ENCODE peak calls at places on chromosomes 11 and 22, in nine cellular contexts. One of them, this sample, is unnamed.

GRCh38 chr11:92702771-92703170 is 266.7 kb upstream of the MTNR1B start:
- DNase-seq in H9: no peak
- DNase-seq in GM23338: no peak
- DNase-seq in AG04450: no peak
- DNase-seq in progenitor cell of endocrine pancreas: no peak
- DNase-seq in GM13977: no peak
- DNase-seq in spleen: no peak
- DNase-seq in BJ: no peak
- DNase-seq in cardiac muscle cell: no peak
- DNase-seq in this sample: no peak

GRCh38 chr11:69365567-69365966 is 71.6 kb downstream of the MYEOV start:
- DNase-seq in BJ: no peak
- DNase-seq in H9: no peak
- DNase-seq in GM13977: no peak
- DNase-seq in AG04450: no peak
- DNase-seq in cardiac muscle cell: no peak
- DNase-seq in spleen: no peak
- DNase-seq in GM23338: no peak
- DNase-seq in progenitor cell of endocrine pancreas: no peak
- DNase-seq in this sample: no peak

GRCh38 chr11:99773646-99774045 is 752.9 kb downstream of the CNTN5 start:
- DNase-seq in progenitor cell of endocrine pancreas: no peak
- DNase-seq in cardiac muscle cell: no peak
- DNase-seq in BJ: no peak
- DNase-seq in GM13977: no peak
- DNase-seq in AG04450: no peak
- DNase-seq in spleen: no peak
- DNase-seq in GM23338: no peak
- DNase-seq in H9: no peak
- DNase-seq in this sample: no peak

GRCh38 chr11:8354622-8355417 is 91.1 kb upstream of the LMO1 start:
- DNase-seq in BJ: no peak
- DNase-seq in GM13977: peak; percentile 57
- DNase-seq in progenitor cell of endocrine pancreas: no peak
- DNase-seq in AG04450: no peak
- DNase-seq in GM23338: no peak
- DNase-seq in cardiac muscle cell: peak; percentile 14
- DNase-seq in spleen: peak; percentile 76
- DNase-seq in H9: no peak
- DNase-seq in this sample: no peak

GRCh38 chr11:24239930-24240329 is 256.9 kb upstream of the LUZP2 start:
- DNase-seq in cardiac muscle cell: no peak
- DNase-seq in BJ: no peak
- DNase-seq in AG04450: no peak
- DNase-seq in GM23338: no peak
- DNase-seq in spleen: no peak
- DNase-seq in GM13977: no peak
- DNase-seq in H9: no peak
- DNase-seq in progenitor cell of endocrine pancreas: no peak
- DNase-seq in this sample: no peak

GRCh38 chr11:112499153-112499907 is 238.7 kb upstream of the PLET1 start:
- DNase-seq in GM13977: no peak
- DNase-seq in cardiac muscle cell: no peak
- DNase-seq in H9: peak; percentile 56
- DNase-seq in AG04450: no peak
- DNase-seq in BJ: no peak
- DNase-seq in GM23338: peak; percentile 45
- DNase-seq in progenitor cell of endocrine pancreas: no peak
- DNase-seq in spleen: no peak
- DNase-seq in this sample: no peak

GRCh38 chr11:116326146-116326545 is 446.6 kb downstream of the BUD13 start:
- DNase-seq in GM23338: no peak
- DNase-seq in AG04450: no peak
- DNase-seq in BJ: no peak
- DNase-seq in GM13977: no peak
- DNase-seq in spleen: no peak
- DNase-seq in cardiac muscle cell: no peak
- DNase-seq in H9: peak; percentile 18
- DNase-seq in progenitor cell of endocrine pancreas: no peak
- DNase-seq in this sample: no peak

GRCh38 chr11:5507586-5508305 is 2.0 kb downstream of the UBQLN3 start:
- DNase-seq in spleen: no peak
- DNase-seq in cardiac muscle cell: no peak
- DNase-seq in AG04450: no peak
- DNase-seq in GM23338: no peak
- DNase-seq in BJ: no peak
- DNase-seq in progenitor cell of endocrine pancreas: no peak
- DNase-seq in GM13977: no peak
- DNase-seq in H9: no peak
- DNase-seq in this sample: no peak

GRCh38 chr11:95147364-95147905 is 57.8 kb downstream of the ENDOD1 start:
- DNase-seq in GM23338: no peak
- DNase-seq in H9: no peak
- DNase-seq in cardiac muscle cell: no peak
- DNase-seq in AG04450: peak; percentile 69
- DNase-seq in progenitor cell of endocrine pancreas: no peak
- DNase-seq in spleen: no peak
- DNase-seq in BJ: no peak
- DNase-seq in GM13977: no peak
- DNase-seq in this sample: peak; percentile 53

GRCh38 chr11:128421577-128421976 is 165.8 kb downstream of the ETS1 start:
- DNase-seq in H9: no peak
- DNase-seq in spleen: no peak
- DNase-seq in progenitor cell of endocrine pancreas: no peak
- DNase-seq in BJ: no peak
- DNase-seq in GM13977: no peak
- DNase-seq in AG04450: no peak
- DNase-seq in cardiac muscle cell: no peak
- DNase-seq in GM23338: no peak
- DNase-seq in this sample: no peak

GRCh38 chr11:78082146-78082545 is 2.5 kb upstream of the NDUFC2 start:
- DNase-seq in H9: no peak
- DNase-seq in spleen: no peak
- DNase-seq in GM13977: no peak
- DNase-seq in BJ: no peak
- DNase-seq in progenitor cell of endocrine pancreas: no peak
- DNase-seq in cardiac muscle cell: no peak
- DNase-seq in AG04450: no peak
- DNase-seq in GM23338: no peak
- DNase-seq in this sample: no peak

GRCh38 chr22:36103891-36104290 is 56.7 kb downstream of the APOL3 start:
- DNase-seq in H9: no peak
- DNase-seq in AG04450: no peak
- DNase-seq in cardiac muscle cell: no peak
- DNase-seq in BJ: no peak
- DNase-seq in progenitor cell of endocrine pancreas: no peak
- DNase-seq in GM23338: no peak
- DNase-seq in spleen: no peak
- DNase-seq in GM13977: no peak
- DNase-seq in this sample: no peak

GRCh38 chr22:36104988-36105387 is 55.6 kb downstream of the APOL3 start:
- DNase-seq in GM23338: no peak
- DNase-seq in GM13977: no peak
- DNase-seq in progenitor cell of endocrine pancreas: no peak
- DNase-seq in H9: no peak
- DNase-seq in cardiac muscle cell: no peak
- DNase-seq in spleen: no peak
- DNase-seq in BJ: no peak
- DNase-seq in AG04450: no peak
- DNase-seq in this sample: no peak

GRCh38 chr22:36104435-36104834 is 56.1 kb downstream of the APOL3 start:
- DNase-seq in BJ: no peak
- DNase-seq in cardiac muscle cell: no peak
- DNase-seq in H9: no peak
- DNase-seq in GM23338: peak; percentile 71
- DNase-seq in GM13977: no peak
- DNase-seq in progenitor cell of endocrine pancreas: no peak
- DNase-seq in spleen: no peak
- DNase-seq in AG04450: no peak
- DNase-seq in this sample: no peak

GRCh38 chr22:36107436-36107835 is 53.1 kb downstream of the APOL3 start:
- DNase-seq in H9: no peak
- DNase-seq in BJ: no peak
- DNase-seq in progenitor cell of endocrine pancreas: no peak
- DNase-seq in cardiac muscle cell: no peak
- DNase-seq in spleen: no peak
- DNase-seq in GM13977: no peak
- DNase-seq in GM23338: no peak
- DNase-seq in AG04450: no peak
- DNase-seq in this sample: no peak

DNA sequence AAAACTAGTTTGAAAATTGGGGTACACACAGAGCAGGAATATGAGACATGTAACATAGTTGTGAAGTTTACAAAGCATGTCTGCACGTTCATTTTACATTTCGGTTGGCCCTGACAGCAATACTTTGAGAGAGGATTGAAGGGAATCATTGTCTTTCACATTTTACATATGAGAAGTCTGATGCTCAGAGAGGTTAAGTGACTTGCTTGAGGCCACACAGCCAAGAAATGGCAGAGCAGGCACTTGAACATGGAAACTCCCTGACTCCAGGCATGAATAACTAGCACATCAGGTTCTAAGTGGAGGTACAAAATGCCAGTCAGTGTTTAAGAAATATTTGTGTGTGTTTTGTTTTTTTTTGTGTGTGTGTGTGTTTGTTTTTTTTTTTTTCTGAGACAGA is 53.6 kb downstream of the APOL3 start:
- DNase-seq in AG04450: no peak
- DNase-seq in GM13977: no peak
- DNase-seq in progenitor cell of endocrine pancreas: no peak
- DNase-seq in GM23338: no peak
- DNase-seq in BJ: no peak
- DNase-seq in H9: no peak
- DNase-seq in cardiac muscle cell: no peak
- DNase-seq in spleen: no peak
- DNase-seq in this sample: no peak
- TF ChIP-seq CTCF in AG04450: no peak
- TF ChIP-seq CTCF in GM13977: no peak
- TF ChIP-seq CTCF in progenitor cell of endocrine pancreas: no peak
- TF ChIP-seq CTCF in GM23338: no peak
- TF ChIP-seq CTCF in BJ: no peak
- TF ChIP-seq CTCF in H9: no peak
- TF ChIP-seq CTCF in cardiac muscle cell: no peak
- TF ChIP-seq CTCF in spleen: no peak
- TF ChIP-seq CTCF in this sample: no peak

GRCh38 chr11:129951883-129952262 is 50.8 kb downstream of the PRDM10 start:
- DNase-seq in H9: no peak
- DNase-seq in progenitor cell of endocrine pancreas: no peak
- DNase-seq in spleen: no peak
- DNase-seq in BJ: no peak
- DNase-seq in AG04450: no peak
- DNase-seq in cardiac muscle cell: no peak
- DNase-seq in GM13977: no peak
- DNase-seq in GM23338: no peak
- DNase-seq in this sample: no peak
- TF ChIP-seq CTCF in H9: no peak
- TF ChIP-seq CTCF in progenitor cell of endocrine pancreas: no peak
- TF ChIP-seq CTCF in spleen: no peak
- TF ChIP-seq CTCF in BJ: no peak
- TF ChIP-seq CTCF in AG04450: no peak
- TF ChIP-seq CTCF in cardiac muscle cell: no peak
- TF ChIP-seq CTCF in GM13977: no peak
- TF ChIP-seq CTCF in GM23338: no peak
- TF ChIP-seq CTCF in this sample: no peak

GRCh38 chr11:111069076-111069475 is 176.4 kb upstream of the POU2AF2 start:
- DNase-seq in GM13977: no peak
- DNase-seq in cardiac muscle cell: no peak
- DNase-seq in spleen: no peak
- DNase-seq in GM23338: peak; percentile 76
- DNase-seq in progenitor cell of endocrine pancreas: no peak
- DNase-seq in BJ: no peak
- DNase-seq in H9: peak; percentile 50
- DNase-seq in AG04450: peak; percentile 18
- DNase-seq in this sample: no peak
- TF ChIP-seq CTCF in GM13977: no peak
- TF ChIP-seq CTCF in cardiac muscle cell: peak; percentile 52
- TF ChIP-seq CTCF in spleen: no peak
- TF ChIP-seq CTCF in GM23338: peak; percentile 63
- TF ChIP-seq CTCF in progenitor cell of endocrine pancreas: no peak
- TF ChIP-seq CTCF in BJ: peak; percentile 51
- TF ChIP-seq CTCF in H9: peak; percentile 73
- TF ChIP-seq CTCF in AG04450: peak; percentile 58
- TF ChIP-seq CTCF in this sample: no peak

DNA sequence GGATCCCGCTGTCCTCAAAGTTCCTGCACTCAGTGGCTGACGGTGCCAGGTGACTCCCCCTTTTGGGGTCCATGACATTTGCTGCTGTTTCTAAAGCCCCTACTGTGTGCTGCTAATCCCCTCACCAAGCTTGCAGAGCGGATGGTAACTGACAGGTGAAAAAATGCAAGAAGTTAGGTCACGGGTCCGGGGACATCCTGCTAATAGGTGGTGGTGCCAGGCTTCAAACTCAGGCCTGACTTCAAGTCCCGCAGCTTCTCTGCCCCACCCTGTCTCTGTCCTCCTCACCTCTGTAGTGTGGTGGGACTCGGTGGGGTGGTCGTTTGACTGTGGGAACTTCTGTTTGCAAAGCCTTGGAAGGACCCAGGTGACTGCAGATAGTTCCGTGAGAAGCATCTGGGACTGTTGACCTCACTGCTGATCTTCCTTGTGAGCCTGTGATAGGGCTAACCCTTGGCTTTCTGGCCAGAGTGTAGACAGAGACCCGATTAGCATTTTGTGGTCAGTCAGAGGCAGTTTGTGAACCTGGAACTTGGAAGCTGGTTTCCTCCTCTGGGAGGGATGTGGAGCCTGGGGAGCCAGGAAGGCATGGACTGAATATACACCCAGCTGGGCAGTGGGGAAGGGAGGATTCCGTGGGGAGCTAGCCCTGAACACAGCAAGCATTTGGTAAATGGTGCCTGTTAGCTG is 115.4 kb upstream of the OR4B1 start:
- DNase-seq in H9: no peak
- DNase-seq in progenitor cell of endocrine pancreas: no peak
- DNase-seq in spleen: no peak
- DNase-seq in cardiac muscle cell: no peak
- DNase-seq in BJ: no peak
- DNase-seq in GM13977: no peak
- DNase-seq in GM23338: no peak
- DNase-seq in AG04450: no peak
- DNase-seq in this sample: no peak
- TF ChIP-seq CTCF in H9: no peak
- TF ChIP-seq CTCF in progenitor cell of endocrine pancreas: no peak
- TF ChIP-seq CTCF in spleen: no peak
- TF ChIP-seq CTCF in cardiac muscle cell: no peak
- TF ChIP-seq CTCF in BJ: no peak
- TF ChIP-seq CTCF in GM13977: no peak
- TF ChIP-seq CTCF in GM23338: no peak
- TF ChIP-seq CTCF in AG04450: no peak
- TF ChIP-seq CTCF in this sample: no peak